ENCODE peak calls at places on chromosome 9, in seven cellular contexts. E is keratinocyte, K is GM23248, R is mesenchymal stem cell, T is HepG2, U is IMR-90, F is fibroblast of lung. D is an unnamed sample.

GRCh38 chr9:108921200-108921599 is 12.7 kb downstream of the ELP1 start:
- DNase-seq in R (no peak), U (no peak), T (no peak), K (no peak), E (no peak), F (no peak), D (no peak)

GRCh38 chr9:12934515-12935301 is 159.9 kb downstream of the LURAP1L start:
- DNase-seq in F (no peak), E (no peak), T (no peak), U (no peak), K (peak; percentile 40), R (peak; percentile 18), D (peak; percentile 67)

GRCh38 chr9:73074176-73074708 is 77.4 kb upstream of the ANXA1 start:
- DNase-seq in E (no peak), U (no peak), T (peak; percentile 70), F (peak; percentile 32), K (no peak), R (peak; percentile 4), D (no peak)

GRCh38 chr9:97529363-97530076 is 28.1 kb downstream of the TMOD1 start:
- DNase-seq in F (peak; percentile 5), T (no peak), R (peak; percentile 47), K (peak; percentile 36), E (no peak), U (peak; percentile 43), D (peak; percentile 21)

GRCh38 chr9:31916591-31917223 is 467.7 kb upstream of the ACO1 start:
- DNase-seq in K (no peak), F (no peak), R (no peak), T (peak; percentile 11), E (no peak), U (no peak), D (no peak)

GRCh38 chr9:116274293-116274692 is 120.7 kb downstream of the PAPPA start:
- DNase-seq in U (peak; percentile 89), E (no peak), R (peak; percentile 91), F (peak; percentile 88), K (peak; percentile 75), T (no peak), D (no peak)

GRCh38 chr9:90802534-90802933 is 915 bp downstream of the SYK start:
- DNase-seq in E (no peak), F (no peak), T (no peak), U (no peak), K (no peak), R (peak; percentile 34), D (no peak)

GRCh38 chr9:89426389-89426961 is 71.4 kb downstream of the SEMA4D start:
- DNase-seq in R (no peak), K (no peak), F (no peak), T (no peak), E (no peak), U (no peak), D (no peak)

GRCh38 chr9:71446499-71447411 is 321.6 kb downstream of the CEMIP2 start:
- DNase-seq in K (peak; percentile 81), T (peak; percentile 47), F (peak; percentile 60), R (peak; percentile 79), U (peak; percentile 46), E (no peak), D (peak; percentile 68)

GRCh38 chr9:132486706-132487350 is 76.8 kb downstream of the CFAP77 start:
- DNase-seq in R (no peak), T (no peak), U (no peak), E (no peak), F (no peak), K (no peak), D (no peak)

GRCh38 chr9:35757527-35758275 is 3.6 kb upstream of the MSMP start:
- DNase-seq in U (no peak), K (no peak), F (no peak), E (no peak), R (peak; percentile 11), T (peak; percentile 35), D (no peak)

GRCh38 chr9:34611811-34612787 is at the start of gene RPP25L:
- DNase-seq in E (no peak), T (peak; percentile 62), F (peak; percentile 79), U (peak; percentile 78), K (peak; percentile 95), R (peak; percentile 90), D (peak; percentile 86)

GRCh38 chr9:33458444-33458843 is 11.1 kb upstream of the AQP3 start:
- DNase-seq in K (no peak), F (peak; percentile 40), E (peak; percentile 95), U (peak; percentile 46), T (peak; percentile 20), R (no peak), D (peak; percentile 82)

GRCh38 chr9:133003071-133003461 is 24.6 kb downstream of the GFI1B start:
- DNase-seq in E (no peak), U (no peak), K (no peak), R (no peak), T (no peak), F (no peak), D (no peak)

GRCh38 chr9:122379340-122379739 is 8.5 kb downstream of the PTGS1 start:
- DNase-seq in E (no peak), K (peak; percentile 22), F (no peak), R (no peak), U (no peak), T (no peak), D (no peak)

GRCh38 chr9:90808890-90809685 is 7.5 kb downstream of the SYK start:
- DNase-seq in U (no peak), R (no peak), F (no peak), E (no peak), T (no peak), K (no peak), D (no peak)

GRCh38 chr9:15304620-15305019 is 2.4 kb downstream of the TTC39B start:
- DNase-seq in U (no peak), E (no peak), K (no peak), T (peak; percentile 27), R (no peak), F (no peak), D (no peak)

GRCh38 chr9:121765021-121765950 is 113.9 kb downstream of the DAB2IP start:
- DNase-seq in U (peak; percentile 63), R (peak; percentile 76), K (peak; percentile 62), T (peak; percentile 90), E (no peak), F (peak; percentile 60), D (peak; percentile 32)

GRCh38 chr9:17800397-17800796 is 221.5 kb downstream of the SH3GL2 start:
- DNase-seq in T (no peak), K (no peak), R (no peak), U (no peak), E (no peak), F (no peak), D (no peak)

GRCh38 chr9:109107402-109108240 is 12.1 kb downstream of the TMEM245 start:
- DNase-seq in E (no peak), K (peak; percentile 70), T (peak; percentile 33), R (peak; percentile 79), U (peak; percentile 81), F (peak; percentile 84), D (peak; percentile 81)

GRCh38 chr9:116715751-116716150 is 28.6 kb downstream of the TRIM32 start:
- DNase-seq in E (no peak), T (no peak), U (no peak), F (no peak), K (no peak), R (no peak), D (no peak)

GRCh38 chr9:93958875-93959682 is 3.9 kb upstream of the BARX1 start:
- DNase-seq in T (no peak), K (peak; percentile 63), F (peak; percentile 18), E (no peak), R (peak; percentile 63), U (peak; percentile 7), D (no peak)
- H2AFZ ChIP-seq in T (no peak overlapping the region), K (no peak overlapping the region), F (no peak overlapping the region), E (no peak overlapping the region), R (no peak overlapping the region), U (peak overlapping the region; percentile 16), D (no peak overlapping the region)

DNA sequence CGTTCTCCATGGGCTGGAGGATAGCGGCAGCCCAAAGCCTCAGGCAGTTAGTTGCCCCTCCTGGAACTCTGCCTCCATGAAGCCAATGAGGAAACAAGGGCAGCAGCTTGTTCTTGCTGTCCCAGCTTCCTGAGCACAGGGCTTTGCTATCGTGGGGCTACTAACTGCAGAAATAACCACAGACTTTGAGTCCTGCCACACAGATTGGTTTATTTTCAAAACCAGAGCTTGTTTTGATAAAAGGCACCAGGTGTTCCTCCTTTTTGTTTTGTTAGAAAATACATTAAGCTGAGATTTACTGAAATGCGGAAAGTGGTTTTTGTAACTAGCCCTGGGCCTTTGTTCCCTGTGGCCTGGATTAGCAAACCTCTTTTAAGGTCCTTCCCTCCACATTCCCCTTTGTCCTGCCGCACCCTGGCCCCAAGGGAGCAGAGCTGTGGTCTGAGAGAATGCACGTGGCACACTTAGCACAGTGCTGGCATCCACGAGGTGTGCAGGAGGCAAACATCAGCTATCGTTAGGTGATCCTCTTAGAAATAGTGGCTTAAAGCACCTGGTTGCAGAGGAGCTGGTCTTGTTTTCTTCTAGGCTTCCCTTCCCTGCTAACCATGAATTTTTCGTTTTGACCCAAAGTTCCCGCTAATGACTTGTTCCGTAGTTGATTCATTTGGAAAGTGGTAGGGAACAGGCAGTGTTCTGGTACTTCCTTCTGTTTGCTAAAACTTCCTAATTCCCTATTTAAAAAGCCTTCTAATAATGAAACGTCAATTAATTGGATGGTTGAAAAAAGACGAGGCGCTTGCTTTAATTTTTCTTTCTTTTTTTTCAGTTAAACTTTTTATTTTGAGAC is 21.5 kb downstream of the MVB12B start:
- DNase-seq in R (no peak), T (no peak), U (no peak), K (no peak), F (no peak), E (no peak), D (no peak)
- H3K9ac ChIP-seq in R (no peak overlapping the region), T (no peak overlapping the region), U (no peak overlapping the region), K (no peak overlapping the region), F (no peak overlapping the region), E (peak overlapping the region; percentile 8), D (no peak overlapping the region)

GRCh38 chr9:137038916-137039315 is 7.0 kb upstream of the FUT7 start:
- DNase-seq in U (no peak), K (no peak), F (no peak), T (no peak), R (no peak), E (no peak), D (no peak)
- H3K36me3 ChIP-seq in U (peaks cover 17% of the 10 kb centered on the region), K (no peaks in the 10 kb centered on the region), F (peaks cover 11% of the 10 kb centered on the region), T (no peaks in the 10 kb centered on the region), R (peaks cover 45% of the 10 kb centered on the region), E (no peaks in the 10 kb centered on the region), D (no peaks in the 10 kb centered on the region)

DNA sequence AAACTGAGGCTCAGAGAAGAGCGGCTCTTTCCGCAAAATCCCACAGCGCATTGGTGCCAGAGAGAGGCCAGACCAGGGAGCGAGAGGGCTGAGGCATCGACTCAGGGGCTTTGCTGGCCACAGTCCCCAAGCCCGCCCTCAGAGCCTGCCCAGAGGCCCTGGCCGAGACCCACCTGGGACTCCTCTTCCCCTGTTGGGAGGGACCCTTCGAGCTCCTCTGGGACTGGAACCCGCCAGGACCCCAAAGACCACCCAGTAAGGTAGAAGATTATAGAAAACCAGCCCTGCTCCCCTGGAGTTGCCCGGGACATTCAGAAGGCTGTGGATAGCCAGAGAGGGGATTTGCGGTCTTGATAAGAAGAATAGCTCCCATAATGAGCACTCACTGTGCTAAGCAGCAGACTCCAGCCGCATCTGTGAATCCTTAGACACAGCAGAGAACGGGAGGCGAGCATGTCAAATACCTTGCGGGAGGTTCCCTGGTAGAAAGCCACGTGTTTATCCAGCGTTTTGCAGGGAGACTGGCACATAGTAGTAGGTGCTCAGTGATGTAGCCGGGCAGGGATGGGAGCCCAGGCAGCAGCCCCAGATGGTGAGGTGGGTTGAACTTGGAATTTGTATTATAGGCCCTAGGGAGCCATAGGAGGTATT is 651 bp upstream of the AK1 start:
- DNase-seq in F (no peak), R (no peak), U (no peak), K (no peak), E (no peak), T (no peak), D (no peak)
- H2AFZ ChIP-seq in F (peak overlapping the region; percentile 85), R (peak overlapping the region; percentile 87), U (peak overlapping the region; percentile 96), K (peak overlapping the region; percentile 80), E (peak overlapping the region; percentile 83), T (no peak overlapping the region), D (peak overlapping the region; percentile 100)

D was measured in mammary epithelial cell.